ENCODE peak calls at places on chromosomes 16 and 17, in four cellular contexts. A is tibial artery, K is gastrocnemius medialis, Q is lung. L is an unnamed sample.

GRCh38 chr16:58882292-58882691 is 148.2 kb upstream of the GOT2 start:
- DNase-seq in A (no peak), K (no peak), Q (no peak), L (no peak)

GRCh38 chr16:72677662-72678447 is 370.1 kb downstream of the ZFHX3 start:
- DNase-seq in A (no peak), K (no peak), Q (no peak), L (no peak)

GRCh38 chr17:47665655-47666054 is 15.9 kb downstream of the KPNB1 start:
- DNase-seq in A (no peak), K (no peak), Q (no peak), L (no peak)

GRCh38 chr17:1906622-1907021 is 76.8 kb downstream of the RPA1 start:
- DNase-seq in A (no peak), K (no peak), Q (no peak), L (no peak)

GRCh38 chr17:29847527-29847931 is 82.5 kb downstream of the SSH2 start:
- DNase-seq in A (no peak), K (no peak), Q (no peak), L (no peak)

GRCh38 chr16:23082161-23082788 is 67.0 kb downstream of the USP31 start:
- DNase-seq in A (no peak), K (peak), Q (no peak), L (no peak)

GRCh38 chr17:66923881-66924280 is 40.6 kb upstream of the CACNG4 start:
- DNase-seq in A (no peak), K (no peak), Q (no peak), L (no peak)

GRCh38 chr16:84925092-84925772 is 86.1 kb downstream of the ZDHHC7 start:
- DNase-seq in A (no peak), K (peak), Q (peak), L (no peak)

GRCh38 chr16:54289242-54290051 is 2.9 kb upstream of the IRX3 start:
- DNase-seq in A (no peak), K (no peak), Q (no peak), L (no peak)

GRCh38 chr17:79619636-79620206 is 8.9 kb upstream of the RBFOX3 start:
- DNase-seq in A (peak), K (peak), Q (no peak), L (no peak)

GRCh38 chr16:28067604-28068382 is 4.3 kb upstream of the GSG1L start:
- DNase-seq in A (no peak), K (no peak), Q (no peak), L (peak)

GRCh38 chr16:56631832-56632159 is 663 bp upstream of the MT1M start:
- DNase-seq in A (no peak), K (no peak), Q (no peak), L (no peak)

GRCh38 chr17:42253601-42254000 is 22.6 kb downstream of the STAT5B start:
- DNase-seq in A (no peak), K (no peak), Q (no peak), L (no peak)

GRCh38 chr17:76426853-76427252 is 26.1 kb downstream of the UBE2O start:
- DNase-seq in A (no peak), K (no peak), Q (no peak), L (no peak)

GRCh38 chr17:79809530-79810137 is 12.8 kb upstream of the CBX8 start:
- DNase-seq in A (no peak), K (no peak), Q (no peak), L (no peak)

GRCh38 chr17:32849879-32850278 is 27.0 kb downstream of the MYO1D start:
- DNase-seq in A (no peak), K (no peak), Q (no peak), L (no peak)

GRCh38 chr16:82078125-82078524 is 43.1 kb downstream of the HSD17B2 start:
- DNase-seq in A (no peak), K (no peak), Q (no peak), L (no peak)

GRCh38 chr17:79029327-79030009 is 5.5 kb downstream of the C1QTNF1 start:
- DNase-seq in A (peak), K (no peak), Q (no peak), L (no peak)

GRCh38 chr16:67528222-67528869 is at the start of gene RIPOR1:
- DNase-seq in A (peak), K (peak), Q (no peak), L (no peak)

GRCh38 chr16:85961988-85962915 is 63.3 kb downstream of the IRF8 start:
- DNase-seq in A (no peak), K (no peak), Q (no peak), L (no peak)

GRCh38 chr16:23924138-23924537 is 88.4 kb downstream of the PRKCB start:
- DNase-seq in A (no peak), K (no peak), Q (no peak), L (no peak)

GRCh38 chr17:62165378-62165722 is 100.3 kb upstream of the MED13 start:
- DNase-seq in A (no peak), K (no peak), Q (no peak), L (no peak)

GRCh38 chr17:42459983-42460300 is 1.3 kb downstream of the ATP6V0A1 start:
- DNase-seq in A (no peak), K (no peak), Q (no peak), L (no peak)

GRCh38 chr17:57097832-57098421 is 12.9 kb downstream of the AKAP1 start:
- DNase-seq in A (peak), K (peak), Q (no peak), L (no peak)

GRCh38 chr17:32553168-32553567 is 66.4 kb downstream of the CDK5R1 start:
- DNase-seq in A (no peak), K (no peak), Q (no peak), L (no peak)

GRCh38 chr16:82643936-82644630 is 17.3 kb downstream of the CDH13 start:
- DNase-seq in A (no peak), K (no peak), Q (no peak), L (no peak)

GRCh38 chr16:56613706-56614105 is 5.3 kb downstream of the MT2A start:
- DNase-seq in A (no peak), K (no peak), Q (no peak), L (no peak)

GRCh38 chr17:4043862-4044261 is 79.6 kb upstream of the ATP2A3 start:
- DNase-seq in A (no peak), K (no peak), Q (no peak), L (no peak)

GRCh38 chr17:31537558-31537957 is 146.1 kb downstream of the RAB11FIP4 start:
- DNase-seq in A (no peak), K (no peak), Q (no peak), L (no peak)

GRCh38 chr17:2697611-2698162 is 13.9 kb downstream of the CLUH start:
- DNase-seq in A (peak), K (peak), Q (no peak), L (peak)

GRCh38 chr16:53984936-53985335 is 281.0 kb downstream of the FTO start:
- DNase-seq in A (no peak), K (no peak), Q (no peak), L (no peak)

GRCh38 chr16:30491744-30492308 is 19.3 kb downstream of the ITGAL start:
- DNase-seq in A (no peak), K (peak), Q (no peak), L (no peak)

GRCh38 chr16:30491229-30491628 is 18.7 kb downstream of the ITGAL start:
- DNase-seq in A (no peak), K (no peak), Q (no peak), L (no peak)

GRCh38 chr16:30485818-30486436 is 13.4 kb downstream of the ITGAL start:
- DNase-seq in A (no peak), K (peak), Q (no peak), L (no peak)

GRCh38 chr16:30490210-30490609 is 17.7 kb downstream of the ITGAL start:
- DNase-seq in A (no peak), K (no peak), Q (no peak), L (no peak)

DNA sequence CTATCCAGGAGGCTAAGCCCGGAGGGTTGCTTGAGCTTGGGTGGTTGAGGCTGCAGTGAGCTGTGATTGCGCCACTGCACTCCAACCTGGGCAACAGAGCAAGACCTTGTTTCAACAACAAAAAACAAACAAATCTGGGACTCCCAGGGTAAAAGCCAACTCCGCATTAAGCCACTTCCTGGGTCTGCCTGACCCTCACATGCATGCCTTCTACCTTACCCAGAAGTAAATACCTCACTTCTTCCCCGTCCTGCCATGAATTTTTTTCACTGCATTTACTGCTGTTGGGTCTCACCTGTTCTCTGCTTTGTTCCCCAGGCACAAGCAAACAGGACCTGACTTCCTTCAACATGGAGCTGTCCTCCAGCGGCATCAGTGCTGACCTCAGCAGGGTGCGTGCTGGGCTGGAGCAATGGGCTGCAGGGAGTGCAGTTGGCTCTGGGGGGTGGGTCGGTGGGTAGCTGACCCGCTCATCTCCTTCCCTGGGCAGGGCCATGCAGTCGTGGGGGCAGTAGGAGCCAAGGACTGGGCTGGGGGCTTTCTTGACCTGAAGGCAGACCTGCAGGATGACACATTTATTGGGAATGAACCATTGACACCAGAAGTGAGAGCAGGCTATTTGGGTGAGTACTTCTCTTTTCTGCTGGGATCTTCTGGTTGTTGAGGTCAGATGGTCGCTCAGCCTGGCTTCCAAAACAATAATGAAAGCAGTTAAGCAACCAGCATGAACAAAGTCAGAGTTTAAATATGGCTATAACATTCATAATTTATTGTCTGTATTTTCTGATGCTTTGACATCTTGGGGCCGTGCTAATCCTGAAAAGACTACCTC is 16.4 kb downstream of the ITGAL start:
- DNase-seq in A (no peak), K (no peak), Q (no peak), L (no peak)
- H3K4me3 ChIP-seq in A (no peak), K (no peak), Q (no peak), L (no peak)

GRCh38 chr17:19644493-19645210 is 3.9 kb upstream of the ALDH3A2 start:
- DNase-seq in A (no peak), K (no peak), Q (no peak), L (no peak)

GRCh38 chr17:19645608-19646250 is 2.8 kb upstream of the ALDH3A2 start:
- DNase-seq in A (peak), K (no peak), Q (no peak), L (peak)

GRCh38 chr17:19647697-19648474 is 665 bp upstream of the ALDH3A2 start:
- DNase-seq in A (peak), K (peak), Q (peak), L (peak)

GRCh38 chr17:19648475-19649406 is at the start of gene ALDH3A2:
- DNase-seq in A (peak), K (peak), Q (peak), L (peak)

DNA sequence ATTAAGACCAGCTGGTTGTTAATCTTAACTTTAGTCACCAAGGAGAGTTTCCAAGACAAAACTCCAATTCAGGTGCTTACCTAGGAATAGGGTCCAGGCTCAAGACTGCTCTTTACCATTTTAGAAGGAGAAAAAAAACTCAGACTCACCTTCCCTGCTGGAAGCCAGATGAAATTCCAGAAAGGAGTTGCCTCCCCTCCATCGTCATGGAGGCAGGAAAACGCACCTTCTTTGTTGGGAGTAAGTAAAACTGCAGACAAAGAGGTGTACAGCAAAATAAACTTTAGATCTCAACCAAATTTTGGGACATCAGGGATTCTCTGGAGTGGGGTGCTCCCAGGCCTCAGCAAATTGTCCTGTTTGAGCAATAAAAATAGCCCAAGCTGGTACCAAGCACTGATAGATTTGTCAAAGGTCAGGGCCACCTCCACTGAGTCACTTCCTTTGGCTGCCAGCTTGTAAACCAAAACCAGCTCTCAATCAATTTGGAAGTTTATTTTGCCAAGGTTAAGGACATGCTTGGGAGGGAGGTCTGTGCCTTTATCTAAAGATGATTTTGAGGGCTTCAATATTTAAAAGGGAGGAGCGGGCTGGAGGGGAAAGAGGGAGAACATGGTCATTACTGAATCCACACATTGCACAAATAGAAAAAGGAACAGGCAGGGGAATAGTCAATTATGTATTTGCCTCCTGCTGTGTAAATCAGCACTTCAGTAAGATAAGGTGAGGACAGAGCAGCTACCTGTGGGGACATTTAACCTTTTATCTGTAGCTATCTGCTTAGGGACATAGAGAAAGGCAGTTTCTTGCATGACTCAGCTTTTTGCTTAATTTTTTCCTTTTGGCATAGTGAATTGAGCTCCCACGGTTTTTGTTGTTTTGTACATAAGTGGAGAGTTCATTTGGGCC is 1.5 kb upstream of the ALDH3A2 start:
- DNase-seq in A (no peak), K (peak), Q (no peak), L (no peak)
- H3K4me3 ChIP-seq in A (peak), K (peak), Q (no peak), L (peak)

GRCh38 chr16:4987250-4987579 is 29.1 kb downstream of the SEC14L5 start:
- DNase-seq in A (no peak), K (no peak), Q (no peak), L (no peak)
- H3K4me3 ChIP-seq in A (no peak), K (peak), Q (no peak), L (no peak)

GRCh38 chr17:46193246-46193625 is at the start of gene KANSL1:
- DNase-seq in A (peak), K (peak), Q (peak), L (no peak)

GRCh38 chr17:46194393-46195216 is 1.4 kb upstream of the KANSL1 start:
- DNase-seq in A (no peak), K (no peak), Q (no peak), L (no peak)

GRCh38 chr17:46193626-46194392 is 580 bp upstream of the KANSL1 start:
- DNase-seq in A (peak), K (peak), Q (peak), L (peak)

GRCh38 chr17:46195939-46196338 is 2.7 kb upstream of the KANSL1 start:
- DNase-seq in A (no peak), K (no peak), Q (no peak), L (no peak)

GRCh38 chr17:46195217-46195855 is 2.1 kb upstream of the KANSL1 start:
- DNase-seq in A (no peak), K (no peak), Q (no peak), L (no peak)
- H3K4me3 ChIP-seq in A (no peak), K (no peak), Q (no peak), L (peak)

GRCh38 chr16:46568472-46569230 is 52.5 kb downstream of the SHCBP1 start:
- DNase-seq in A (no peak), K (no peak), Q (no peak), L (no peak)

GRCh38 chr16:46577988-46578579 is 43.1 kb downstream of the SHCBP1 start:
- DNase-seq in A (no peak), K (no peak), Q (no peak), L (no peak)

GRCh38 chr16:46573834-46574159 is 47.4 kb downstream of the SHCBP1 start:
- DNase-seq in A (no peak), K (no peak), Q (no peak), L (no peak)

GRCh38 chr16:46569231-46569735 is 51.9 kb downstream of the SHCBP1 start:
- DNase-seq in A (no peak), K (no peak), Q (no peak), L (no peak)

DNA sequence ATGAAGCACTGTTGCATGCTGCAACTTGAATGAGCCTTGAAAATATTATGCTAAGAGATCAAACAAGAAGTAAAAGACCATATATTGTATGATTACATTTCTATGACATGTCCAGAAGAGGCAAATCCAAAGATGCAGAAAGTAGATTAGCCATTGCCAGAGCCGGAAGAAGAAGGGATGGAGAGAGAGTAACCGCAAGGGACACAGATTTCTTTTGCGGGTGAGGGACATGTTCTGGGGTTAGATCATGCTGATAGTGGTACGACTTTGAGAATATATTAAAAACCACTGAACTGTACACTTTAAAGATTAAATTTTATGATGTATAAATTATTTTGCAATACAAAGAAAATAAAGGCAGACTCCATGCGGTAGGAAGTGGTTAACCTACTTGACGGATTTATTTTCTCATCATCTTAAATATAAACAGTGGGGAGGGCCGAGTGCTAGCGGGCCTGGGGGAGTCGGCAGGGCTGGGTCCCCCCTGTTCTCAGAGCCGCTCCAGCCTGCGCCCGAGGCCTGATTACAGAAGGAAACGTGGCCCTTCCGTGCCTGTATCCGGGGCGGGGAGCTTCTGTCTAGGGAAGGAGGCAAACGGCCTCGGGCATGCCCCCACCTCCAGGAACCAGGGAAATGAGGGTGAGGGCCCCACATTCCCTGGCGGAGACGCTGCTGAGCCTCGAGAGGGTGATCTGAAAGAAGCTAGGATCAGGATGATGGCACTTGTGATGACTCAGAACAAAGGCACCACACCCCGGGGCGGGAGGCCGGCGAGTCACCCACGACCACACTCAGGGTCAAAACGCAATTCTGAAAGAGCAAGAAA is 48.0 kb downstream of the SHCBP1 start:
- DNase-seq in A (no peak), K (no peak), Q (no peak), L (no peak)
- H3K4me3 ChIP-seq in A (no peak), K (no peak), Q (no peak), L (no peak)

L was measured in ascending aorta.